ENCODE peak calls at places on chromosomes 6 and 20, in six cellular contexts. F is mucosa of descending colon, V is GM12865, A is small intestine, Z is Panc1, E is ovary. Y is an unnamed sample.

GRCh38 chr20:41316602-41317535 is 662 bp downstream of the ZHX3 start:
- DNase-seq in F (peak), V (peak), A (peak), Z (no peak), E (peak), Y (peak)

GRCh38 chr6:129102741-129103140 is 219.8 kb downstream of the LAMA2 start:
- DNase-seq in F (no peak), V (no peak), A (no peak), Z (no peak), E (peak), Y (no peak)

GRCh38 chr6:165052561-165053500 is 256.6 kb downstream of the C6orf118 start:
- DNase-seq in F (no peak), V (no peak), A (no peak), Z (no peak), E (no peak), Y (no peak)

GRCh38 chr20:58712116-58712822 is 19.7 kb downstream of the NPEPL1 start:
- DNase-seq in F (peak), V (no peak), A (no peak), Z (no peak), E (no peak), Y (no peak)

GRCh38 chr6:23510778-23511510 is 615.1 kb upstream of the NRSN1 start:
- DNase-seq in F (no peak), V (peak), A (no peak), Z (no peak), E (no peak), Y (no peak)

GRCh38 chr6:16106991-16107787 is 21.7 kb upstream of the MYLIP start:
- DNase-seq in F (no peak), V (no peak), A (no peak), Z (no peak), E (no peak), Y (no peak)

GRCh38 chr6:63899550-63899949 is 263.9 kb downstream of the PHF3 start:
- DNase-seq in F (no peak), V (no peak), A (no peak), Z (no peak), E (no peak), Y (no peak)

GRCh38 chr20:36102809-36103596 is 51.5 kb upstream of the EPB41L1 start:
- DNase-seq in F (peak), V (no peak), A (no peak), Z (no peak), E (no peak), Y (peak)

GRCh38 chr6:156943816-156944215 is 166.6 kb downstream of the ARID1B start:
- DNase-seq in F (no peak), V (no peak), A (no peak), Z (no peak), E (no peak), Y (no peak)
- H3K4me3 ChIP-seq in F (no peak), V (no peak), A (no peak), Z (no peak), E (no peak), Y (no peak)

GRCh38 chr6:137217801-137218472 is 1.2 kb downstream of the IFNGR1 start:
- DNase-seq in F (no peak), V (peak), A (peak), Z (no peak), E (no peak), Y (no peak)

GRCh38 chr6:137216106-137216505 is 3.1 kb downstream of the IFNGR1 start:
- DNase-seq in F (no peak), V (no peak), A (peak), Z (no peak), E (no peak), Y (no peak)

GRCh38 chr6:137218917-137219663 is at the start of gene IFNGR1:
- DNase-seq in F (peak), V (peak), A (peak), Z (peak), E (peak), Y (peak)

GRCh38 chr6:137218473-137218916 is 690 bp downstream of the IFNGR1 start:
- DNase-seq in F (no peak), V (peak), A (peak), Z (peak), E (no peak), Y (no peak)

DNA sequence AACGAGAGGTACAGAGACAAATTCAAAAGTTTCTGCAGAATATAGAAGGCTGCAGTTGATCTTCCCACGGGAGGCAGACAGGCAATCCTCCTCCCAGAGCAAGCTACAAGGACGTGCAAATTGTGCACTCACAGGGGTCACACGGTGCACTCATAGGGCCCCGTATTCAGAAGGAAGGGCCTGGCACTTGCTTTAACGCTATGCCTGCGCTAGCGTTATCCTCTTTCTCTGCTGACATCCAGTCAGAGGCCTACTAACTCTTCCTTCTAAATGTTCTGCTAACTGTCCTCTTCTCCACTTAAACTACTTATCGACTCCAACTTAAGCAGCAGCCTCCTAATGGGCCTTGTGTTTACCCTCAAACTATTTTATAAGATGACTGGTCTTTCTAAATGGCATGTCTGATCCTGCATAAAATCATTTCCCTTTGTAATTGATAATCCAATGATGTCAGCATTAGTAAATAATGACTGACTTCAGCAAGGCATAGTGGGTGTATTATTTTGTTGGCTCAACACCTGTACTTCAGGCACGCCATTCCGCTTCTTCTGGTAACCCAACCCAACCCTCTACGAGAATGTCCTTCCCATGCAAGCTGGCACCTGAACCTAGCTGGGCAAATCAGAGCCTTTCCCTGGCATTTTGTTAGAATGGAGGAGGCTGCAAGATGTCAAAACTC is 2.2 kb downstream of the IFNGR1 start:
- DNase-seq in F (no peak), V (no peak), A (peak), Z (no peak), E (no peak), Y (no peak)
- H3K4me3 ChIP-seq in F (no peak), V (peak), A (peak), Z (no peak), E (peak), Y (peak)

GRCh38 chr6:139371421-139372253 is 2.8 kb downstream of the CITED2 start:
- DNase-seq in F (no peak), V (no peak), A (no peak), Z (no peak), E (no peak), Y (no peak)
- H3K4me3 ChIP-seq in F (no peak), V (peak), A (peak), Z (peak), E (peak), Y (no peak)

GRCh38 chr20:63774348-63774735 is 34.8 kb downstream of the SLC2A4RG start:
- DNase-seq in F (no peak), V (no peak), A (no peak), Z (no peak), E (peak), Y (no peak)
- H3K4me3 ChIP-seq in F (no peak), V (no peak), A (no peak), Z (no peak), E (no peak), Y (no peak)

GRCh38 chr6:19669206-19669605 is 168.0 kb upstream of the ID4 start:
- DNase-seq in F (no peak), V (no peak), A (no peak), Z (no peak), E (no peak), Y (no peak)
- H3K4me3 ChIP-seq in F (no peak), V (no peak), A (no peak), Z (no peak), E (no peak), Y (no peak)